ENCODE peak calls at places on chromosome 12, in ten cellular contexts. One of them, this sample, is unnamed.

GRCh38 chr12:100858658-100859057 is 64.1 kb downstream of the ANO4 start:
- DNase-seq in MM.1S: no peak
- DNase-seq in AG09309: peak
- DNase-seq in psoas muscle: no peak
- DNase-seq in retinal pigment epithelial cell: no peak
- DNase-seq in pancreas: no peak
- DNase-seq in fibroblast of lung: no peak
- DNase-seq in fibroblast of pulmonary artery: peak
- DNase-seq in astrocyte: peak
- DNase-seq in lung: no peak
- DNase-seq in this sample: no peak

GRCh38 chr12:131619736-131620506 is 91.0 kb upstream of the SFSWAP start:
- DNase-seq in astrocyte: no peak
- DNase-seq in fibroblast of lung: no peak
- DNase-seq in pancreas: no peak
- DNase-seq in MM.1S: no peak
- DNase-seq in lung: no peak
- DNase-seq in psoas muscle: no peak
- DNase-seq in retinal pigment epithelial cell: no peak
- DNase-seq in fibroblast of pulmonary artery: no peak
- DNase-seq in AG09309: no peak
- DNase-seq in this sample: no peak

GRCh38 chr12:5567021-5567744 is 135.3 kb downstream of the NTF3 start:
- DNase-seq in astrocyte: no peak
- DNase-seq in AG09309: no peak
- DNase-seq in pancreas: no peak
- DNase-seq in fibroblast of pulmonary artery: no peak
- DNase-seq in psoas muscle: no peak
- DNase-seq in MM.1S: no peak
- DNase-seq in fibroblast of lung: peak
- DNase-seq in retinal pigment epithelial cell: no peak
- DNase-seq in lung: no peak
- DNase-seq in this sample: no peak

GRCh38 chr12:3097186-3097804 is 20.1 kb downstream of the TSPAN9 start:
- DNase-seq in fibroblast of lung: peak
- DNase-seq in lung: peak
- DNase-seq in MM.1S: no peak
- DNase-seq in astrocyte: peak
- DNase-seq in psoas muscle: peak
- DNase-seq in fibroblast of pulmonary artery: peak
- DNase-seq in retinal pigment epithelial cell: peak
- DNase-seq in AG09309: no peak
- DNase-seq in pancreas: no peak
- DNase-seq in this sample: no peak

GRCh38 chr12:116338064-116338872 is 60.8 kb upstream of the MED13L start:
- DNase-seq in psoas muscle: no peak
- DNase-seq in retinal pigment epithelial cell: no peak
- DNase-seq in fibroblast of pulmonary artery: no peak
- DNase-seq in pancreas: no peak
- DNase-seq in MM.1S: no peak
- DNase-seq in AG09309: no peak
- DNase-seq in fibroblast of lung: no peak
- DNase-seq in lung: no peak
- DNase-seq in astrocyte: no peak
- DNase-seq in this sample: no peak

GRCh38 chr12:95258146-95258545 is 40.5 kb downstream of the VEZT start:
- DNase-seq in pancreas: no peak
- DNase-seq in fibroblast of lung: no peak
- DNase-seq in psoas muscle: no peak
- DNase-seq in AG09309: no peak
- DNase-seq in astrocyte: no peak
- DNase-seq in retinal pigment epithelial cell: no peak
- DNase-seq in lung: no peak
- DNase-seq in fibroblast of pulmonary artery: no peak
- DNase-seq in MM.1S: no peak
- DNase-seq in this sample: no peak

GRCh38 chr12:111827916-111828315 is 14.1 kb upstream of the MAPKAPK5 start:
- DNase-seq in astrocyte: no peak
- DNase-seq in AG09309: no peak
- DNase-seq in retinal pigment epithelial cell: no peak
- DNase-seq in fibroblast of pulmonary artery: no peak
- DNase-seq in fibroblast of lung: no peak
- DNase-seq in lung: no peak
- DNase-seq in psoas muscle: no peak
- DNase-seq in MM.1S: no peak
- DNase-seq in pancreas: no peak
- DNase-seq in this sample: no peak

GRCh38 chr12:52344111-52344510 is 22.9 kb upstream of the KRT83 start:
- DNase-seq in lung: no peak
- DNase-seq in fibroblast of lung: no peak
- DNase-seq in psoas muscle: no peak
- DNase-seq in pancreas: no peak
- DNase-seq in fibroblast of pulmonary artery: no peak
- DNase-seq in AG09309: no peak
- DNase-seq in retinal pigment epithelial cell: no peak
- DNase-seq in MM.1S: no peak
- DNase-seq in astrocyte: no peak
- DNase-seq in this sample: no peak

GRCh38 chr12:113092478-113093408 is 36.2 kb downstream of the DTX1 start:
- DNase-seq in lung: peak
- DNase-seq in MM.1S: no peak
- DNase-seq in retinal pigment epithelial cell: no peak
- DNase-seq in AG09309: no peak
- DNase-seq in psoas muscle: peak
- DNase-seq in fibroblast of pulmonary artery: no peak
- DNase-seq in pancreas: peak
- DNase-seq in fibroblast of lung: no peak
- DNase-seq in astrocyte: no peak
- DNase-seq in this sample: no peak

GRCh38 chr12:95789126-95790024 is 1.2 kb downstream of the NTN4 start:
- DNase-seq in retinal pigment epithelial cell: no peak
- DNase-seq in lung: no peak
- DNase-seq in astrocyte: no peak
- DNase-seq in MM.1S: no peak
- DNase-seq in fibroblast of lung: no peak
- DNase-seq in psoas muscle: peak
- DNase-seq in fibroblast of pulmonary artery: no peak
- DNase-seq in pancreas: peak
- DNase-seq in AG09309: no peak
- DNase-seq in this sample: no peak

GRCh38 chr12:107352347-107353081 is 259.2 kb upstream of the CRY1 start:
- DNase-seq in psoas muscle: no peak
- DNase-seq in AG09309: no peak
- DNase-seq in fibroblast of lung: no peak
- DNase-seq in retinal pigment epithelial cell: no peak
- DNase-seq in lung: no peak
- DNase-seq in pancreas: no peak
- DNase-seq in astrocyte: no peak
- DNase-seq in MM.1S: no peak
- DNase-seq in fibroblast of pulmonary artery: no peak
- DNase-seq in this sample: no peak

GRCh38 chr12:132318618-132319033 is 10.8 kb downstream of the GALNT9 start:
- DNase-seq in AG09309: no peak
- DNase-seq in MM.1S: no peak
- DNase-seq in lung: no peak
- DNase-seq in fibroblast of pulmonary artery: no peak
- DNase-seq in fibroblast of lung: no peak
- DNase-seq in pancreas: peak
- DNase-seq in retinal pigment epithelial cell: no peak
- DNase-seq in astrocyte: no peak
- DNase-seq in psoas muscle: peak
- DNase-seq in this sample: no peak

GRCh38 chr12:113762155-113762848 is 203.8 kb downstream of the RBM19 start:
- DNase-seq in AG09309: no peak
- DNase-seq in retinal pigment epithelial cell: no peak
- DNase-seq in MM.1S: no peak
- DNase-seq in psoas muscle: no peak
- DNase-seq in lung: no peak
- DNase-seq in fibroblast of lung: no peak
- DNase-seq in fibroblast of pulmonary artery: no peak
- DNase-seq in astrocyte: no peak
- DNase-seq in pancreas: no peak
- DNase-seq in this sample: no peak

GRCh38 chr12:188910-189621 is 24.9 kb downstream of the SLC6A12 start:
- DNase-seq in lung: no peak
- DNase-seq in retinal pigment epithelial cell: no peak
- DNase-seq in AG09309: no peak
- DNase-seq in MM.1S: peak
- DNase-seq in fibroblast of lung: peak
- DNase-seq in astrocyte: peak
- DNase-seq in fibroblast of pulmonary artery: peak
- DNase-seq in psoas muscle: peak
- DNase-seq in pancreas: peak
- DNase-seq in this sample: no peak
- H3K4me3 ChIP-seq in lung: peak
- H3K4me3 ChIP-seq in retinal pigment epithelial cell: peak
- H3K4me3 ChIP-seq in AG09309: peak
- H3K4me3 ChIP-seq in MM.1S: peak
- H3K4me3 ChIP-seq in fibroblast of lung: peak
- H3K4me3 ChIP-seq in astrocyte: peak
- H3K4me3 ChIP-seq in fibroblast of pulmonary artery: peak
- H3K4me3 ChIP-seq in psoas muscle: peak
- H3K4me3 ChIP-seq in pancreas: peak
- H3K4me3 ChIP-seq in this sample: peak

GRCh38 chr12:124727922-124728321 is 135.7 kb downstream of the SCARB1 start:
- DNase-seq in fibroblast of pulmonary artery: no peak
- DNase-seq in retinal pigment epithelial cell: no peak
- DNase-seq in fibroblast of lung: no peak
- DNase-seq in pancreas: no peak
- DNase-seq in astrocyte: no peak
- DNase-seq in psoas muscle: no peak
- DNase-seq in lung: no peak
- DNase-seq in MM.1S: no peak
- DNase-seq in AG09309: no peak
- DNase-seq in this sample: no peak
- TF ChIP-seq CTCF in fibroblast of pulmonary artery: no peak
- TF ChIP-seq CTCF in retinal pigment epithelial cell: no peak
- TF ChIP-seq CTCF in fibroblast of lung: no peak
- TF ChIP-seq CTCF in pancreas: no peak
- TF ChIP-seq CTCF in astrocyte: no peak
- TF ChIP-seq CTCF in psoas muscle: no peak
- TF ChIP-seq CTCF in lung: no peak
- TF ChIP-seq CTCF in MM.1S: no peak
- TF ChIP-seq CTCF in AG09309: no peak
- TF ChIP-seq CTCF in this sample: peak

GRCh38 chr12:89348894-89349669 is 3.2 kb downstream of the DUSP6 start:
- DNase-seq in MM.1S: peak
- DNase-seq in fibroblast of pulmonary artery: peak
- DNase-seq in astrocyte: no peak
- DNase-seq in retinal pigment epithelial cell: no peak
- DNase-seq in lung: no peak
- DNase-seq in psoas muscle: no peak
- DNase-seq in fibroblast of lung: no peak
- DNase-seq in pancreas: no peak
- DNase-seq in AG09309: no peak
- DNase-seq in this sample: no peak

GRCh38 chr12:89350260-89350659 is 2.0 kb downstream of the DUSP6 start:
- DNase-seq in pancreas: no peak
- DNase-seq in lung: no peak
- DNase-seq in fibroblast of pulmonary artery: no peak
- DNase-seq in fibroblast of lung: no peak
- DNase-seq in astrocyte: no peak
- DNase-seq in retinal pigment epithelial cell: no peak
- DNase-seq in psoas muscle: no peak
- DNase-seq in MM.1S: peak
- DNase-seq in AG09309: no peak
- DNase-seq in this sample: no peak

GRCh38 chr12:89351489-89352241 is 636 bp downstream of the DUSP6 start:
- DNase-seq in fibroblast of lung: peak
- DNase-seq in fibroblast of pulmonary artery: no peak
- DNase-seq in MM.1S: peak
- DNase-seq in lung: peak
- DNase-seq in astrocyte: peak
- DNase-seq in AG09309: no peak
- DNase-seq in pancreas: peak
- DNase-seq in psoas muscle: peak
- DNase-seq in retinal pigment epithelial cell: no peak
- DNase-seq in this sample: no peak

GRCh38 chr12:89350661-89351488 is 1.4 kb downstream of the DUSP6 start:
- DNase-seq in fibroblast of lung: peak
- DNase-seq in retinal pigment epithelial cell: no peak
- DNase-seq in astrocyte: no peak
- DNase-seq in AG09309: no peak
- DNase-seq in lung: no peak
- DNase-seq in psoas muscle: peak
- DNase-seq in pancreas: peak
- DNase-seq in fibroblast of pulmonary artery: peak
- DNase-seq in MM.1S: peak
- DNase-seq in this sample: no peak

DNA sequence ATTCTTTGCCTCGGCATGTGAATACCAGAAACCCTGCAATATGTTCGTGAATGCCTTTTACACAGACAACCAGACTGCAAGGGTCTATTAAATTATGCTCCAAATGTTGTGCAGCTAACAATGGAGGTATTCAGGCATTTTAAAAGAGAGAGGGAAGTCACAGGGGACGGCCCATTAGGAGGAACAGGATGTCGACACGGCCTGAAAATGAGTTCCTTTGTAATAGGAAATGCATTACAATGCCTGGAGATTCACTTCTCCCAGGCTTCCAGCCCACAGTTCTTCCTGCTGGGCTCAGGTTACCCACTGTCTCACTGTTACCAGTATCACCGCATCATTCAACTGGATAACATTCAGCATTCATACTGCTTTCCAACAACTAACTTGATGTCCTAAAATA is 2.5 kb downstream of the DUSP6 start:
- DNase-seq in retinal pigment epithelial cell: no peak
- DNase-seq in pancreas: no peak
- DNase-seq in fibroblast of lung: peak
- DNase-seq in fibroblast of pulmonary artery: peak
- DNase-seq in lung: peak
- DNase-seq in MM.1S: peak
- DNase-seq in psoas muscle: peak
- DNase-seq in AG09309: no peak
- DNase-seq in astrocyte: peak
- DNase-seq in this sample: no peak
- H3K4me3 ChIP-seq in retinal pigment epithelial cell: peak
- H3K4me3 ChIP-seq in pancreas: peak
- H3K4me3 ChIP-seq in fibroblast of lung: peak
- H3K4me3 ChIP-seq in fibroblast of pulmonary artery: peak
- H3K4me3 ChIP-seq in lung: peak
- H3K4me3 ChIP-seq in MM.1S: peak
- H3K4me3 ChIP-seq in psoas muscle: peak
- H3K4me3 ChIP-seq in AG09309: peak
- H3K4me3 ChIP-seq in astrocyte: peak
- H3K4me3 ChIP-seq in this sample: peak

GRCh38 chr12:43805857-43806736 is at the start of gene TWF1:
- DNase-seq in fibroblast of lung: peak
- DNase-seq in astrocyte: peak
- DNase-seq in retinal pigment epithelial cell: peak
- DNase-seq in pancreas: peak
- DNase-seq in MM.1S: peak
- DNase-seq in AG09309: no peak
- DNase-seq in fibroblast of pulmonary artery: peak
- DNase-seq in lung: peak
- DNase-seq in psoas muscle: peak
- DNase-seq in this sample: no peak
- TF ChIP-seq CTCF in fibroblast of lung: peak
- TF ChIP-seq CTCF in astrocyte: no peak
- TF ChIP-seq CTCF in retinal pigment epithelial cell: peak
- TF ChIP-seq CTCF in pancreas: no peak
- TF ChIP-seq CTCF in MM.1S: peak
- TF ChIP-seq CTCF in AG09309: peak
- TF ChIP-seq CTCF in fibroblast of pulmonary artery: peak
- TF ChIP-seq CTCF in lung: no peak
- TF ChIP-seq CTCF in psoas muscle: no peak
- TF ChIP-seq CTCF in this sample: peak

This sample was measured in epithelial cell of proximal tubule.